ENCODE peak calls at places on chromosomes 5 and 9, in nine cellular contexts. J, I, F, Z, S, X, R, P and E are unnamed samples.

GRCh38 chr5:180646963-180647305 is 2.5 kb downstream of the FLT4 start:
- DNase-seq in R (no peak), F (no peak), J (no peak), I (no peak), S (no peak), Z (no peak), X (no peak), P (no peak), E (no peak)

GRCh38 chr9:4137234-4137633 is 162.6 kb downstream of the GLIS3 start:
- DNase-seq in Z (no peak), P (no peak), R (no peak), F (peak), S (no peak), X (no peak), I (no peak), J (no peak), E (no peak)

GRCh38 chr5:86126202-86126601 is 491.5 kb upstream of the COX7C start:
- DNase-seq in Z (no peak), J (no peak), F (no peak), R (no peak), S (no peak), X (no peak), I (no peak), P (no peak), E (no peak)

GRCh38 chr9:132008184-132008781 is 71.4 kb downstream of the MED27 start:
- DNase-seq in F (peak), J (no peak), Z (no peak), R (no peak), P (no peak), S (no peak), X (no peak), I (no peak), E (no peak)

GRCh38 chr5:131264453-131265200 is 774 bp downstream of the CDC42SE2 start:
- DNase-seq in Z (peak), X (peak), S (no peak), J (peak), F (peak), R (peak), I (no peak), P (peak), E (peak)

GRCh38 chr5:8500426-8500825 is 631.5 kb downstream of the MTRR start:
- DNase-seq in J (no peak), P (no peak), F (no peak), X (no peak), Z (no peak), I (no peak), R (no peak), S (no peak), E (no peak)

GRCh38 chr9:132249123-132249522 is 87.3 kb downstream of the NTNG2 start:
- DNase-seq in R (no peak), J (no peak), X (no peak), Z (no peak), F (no peak), S (no peak), P (peak), I (no peak), E (no peak)

GRCh38 chr5:139642891-139643871 is 5.0 kb upstream of the CXXC5 start:
- DNase-seq in F (no peak), I (no peak), Z (no peak), J (peak), R (no peak), X (peak), P (no peak), S (no peak), E (no peak)